ENCODE peak calls at places on chromosomes 2 and 18, in seven cellular contexts. S is GM04503; J is Daoy; G is stimulated activated CD4-positive, alpha-beta T cell treated with anti-CD3 and anti-CD28 coated beads, TNF-alpha, amount 100 ng/mL, for 1 hour; Y is activated CD4-positive, alpha-beta T cell treated with anti-CD3 and anti-CD28 coated beads for 48 hours; N is amygdala; F is stimulated activated naive B cell treated with anti-CD40 and anti-IgM and Interleukin-4, amounts not matched to agents 10 μg/mL and 1 μg/mL and 100 μg/mL, for 72 hours. X is an unnamed sample.

GRCh38 chr2:127608061-127609011 is 37.6 kb upstream of the GPR17 start:
- DNase-seq in Y (no peak), F (no peak), S (no peak), G (no peak), N (no peak), J (no peak), X (no peak)

GRCh38 chr18:5890261-5890605 is 5.1 kb downstream of the TMEM200C start:
- DNase-seq in Y (no peak), N (no peak), F (no peak), G (no peak), J (no peak), S (no peak), X (no peak)

GRCh38 chr2:43005211-43005974 is 213.0 kb upstream of the HAAO start:
- DNase-seq in G (no peak), N (peak; percentile 57), S (no peak), F (no peak), Y (no peak), J (no peak), X (no peak)

GRCh38 chr2:240513544-240514287 is 44.1 kb downstream of the ANKMY1 start:
- DNase-seq in J (peak; percentile 79), N (peak; percentile 13), F (peak; percentile 72), G (peak; percentile 64), S (peak; percentile 40), Y (peak; percentile 89), X (peak; percentile 81)

GRCh38 chr18:48371854-48372598 is 37.2 kb downstream of the ZBTB7C start:
- DNase-seq in Y (no peak), F (no peak), G (no peak), J (no peak), S (no peak), N (no peak), X (no peak)

GRCh38 chr2:6025391-6025790 is 333.2 kb downstream of the SOX11 start:
- DNase-seq in J (no peak), F (no peak), G (no peak), S (no peak), N (no peak), Y (no peak), X (no peak)

GRCh38 chr2:69013837-69014796 is 1.1 kb downstream of the ANTXR1 start:
- DNase-seq in Y (peak; percentile 35), N (no peak), S (no peak), J (no peak), G (no peak), F (no peak), X (no peak)

GRCh38 chr2:188450740-188451480 is 159.2 kb downstream of the GULP1 start:
- DNase-seq in N (no peak), Y (no peak), G (no peak), S (peak; percentile 3), J (no peak), F (no peak), X (no peak)

GRCh38 chr2:226461981-226462380 is 337.6 kb downstream of the IRS1 start:
- DNase-seq in F (no peak), G (no peak), N (no peak), S (no peak), Y (no peak), J (no peak), X (no peak)

GRCh38 chr2:70450641-70451250 is 102.9 kb downstream of the TGFA start:
- DNase-seq in S (no peak), G (no peak), J (no peak), N (no peak), Y (no peak), F (no peak), X (no peak)

GRCh38 chr18:78559584-78559983 is 420.0 kb upstream of the SALL3 start:
- DNase-seq in J (no peak), N (no peak), G (no peak), F (no peak), S (no peak), Y (no peak), X (no peak)

GRCh38 chr2:235864746-235865535 is 303.2 kb downstream of the GBX2 start:
- DNase-seq in S (peak; percentile 3), F (no peak), J (no peak), Y (no peak), N (no peak), G (no peak), X (no peak)

GRCh38 chr2:15359716-15360531 is 201.2 kb downstream of the NBAS start:
- DNase-seq in G (no peak), J (peak; percentile 78), Y (no peak), F (no peak), N (no peak), S (peak; percentile 50), X (no peak)

GRCh38 chr2:54589340-54590215 is 133.5 kb downstream of the SPTBN1 start:
- DNase-seq in S (no peak), Y (no peak), N (no peak), F (no peak), G (no peak), J (peak; percentile 43), X (no peak)

GRCh38 chr2:197356136-197356535 is 45.6 kb upstream of the ANKRD44 start:
- DNase-seq in S (no peak), F (no peak), Y (peak; percentile 22), N (no peak), G (no peak), J (no peak), X (no peak)

GRCh38 chr18:59763541-59764136 is 66.4 kb upstream of the CCBE1 start:
- DNase-seq in N (no peak), G (no peak), J (no peak), F (no peak), S (no peak), Y (no peak), X (no peak)

GRCh38 chr18:50649821-50650220 is 89.9 kb downstream of the MAPK4 start:
- DNase-seq in N (peak; percentile 40), F (no peak), S (no peak), G (no peak), Y (no peak), J (peak; percentile 50), X (no peak)

GRCh38 chr2:206802654-206803514 is 37.5 kb downstream of the FASTKD2 start:
- DNase-seq in N (no peak), S (no peak), J (no peak), F (no peak), Y (no peak), G (no peak), X (no peak)

GRCh38 chr18:11657152-11657551 is 31.9 kb upstream of the GNAL start:
- DNase-seq in G (no peak), N (no peak), S (no peak), F (no peak), J (no peak), Y (no peak), X (no peak)

GRCh38 chr2:162972383-162972782 is 133.8 kb upstream of the KCNH7 start:
- DNase-seq in Y (no peak), S (no peak), J (no peak), F (no peak), G (no peak), N (no peak), X (no peak)

GRCh38 chr2:230758566-230759480 is 46.2 kb downstream of the CAB39 start:
- DNase-seq in Y (no peak), N (no peak), S (peak; percentile 91), J (peak; percentile 21), F (no peak), G (no peak), X (no peak)

GRCh38 chr18:33666915-33667314 is 88.9 kb downstream of the ASXL3 start:
- DNase-seq in G (no peak), N (no peak), Y (no peak), J (no peak), F (no peak), S (no peak), X (no peak)

GRCh38 chr2:45860136-45861106 is 208.9 kb downstream of the PRKCE start:
- DNase-seq in J (peak; percentile 43), S (no peak), N (peak; percentile 49), Y (peak; percentile 19), F (no peak), G (no peak), X (no peak)

GRCh38 chr2:111534816-111535803 is 348.9 kb downstream of the ANAPC1 start:
- DNase-seq in N (no peak), F (no peak), Y (no peak), G (no peak), J (peak; percentile 34), S (peak; percentile 27), X (no peak)

GRCh38 chr2:207067476-207067875 is 98.3 kb downstream of the KLF7 start:
- DNase-seq in Y (no peak), S (no peak), N (no peak), J (peak; percentile 13), G (no peak), F (no peak), X (no peak)

GRCh38 chr2:100285691-100286090 is 36.6 kb downstream of the LONRF2 start:
- DNase-seq in S (peak; percentile 3), G (no peak), J (no peak), F (no peak), Y (no peak), N (no peak), X (no peak)

GRCh38 chr2:160365691-160366367 is 127.8 kb downstream of the RBMS1 start:
- DNase-seq in J (no peak), N (no peak), S (no peak), G (no peak), F (no peak), Y (no peak), X (no peak)

GRCh38 chr2:75810931-75811330 is 100.2 kb upstream of the GCFC2 start:
- DNase-seq in N (no peak), J (no peak), Y (no peak), F (no peak), G (no peak), S (no peak), X (no peak)

GRCh38 chr2:180208841-180209240 is 201.7 kb upstream of the CWC22 start:
- DNase-seq in F (no peak), S (no peak), G (no peak), Y (no peak), N (no peak), J (peak; percentile 11), X (no peak)

GRCh38 chr18:56541790-56542189 is 96.6 kb downstream of the TXNL1 start:
- DNase-seq in S (no peak), J (no peak), G (no peak), F (no peak), N (no peak), Y (no peak), X (no peak)

GRCh38 chr2:8303322-8303832 is 378.5 kb upstream of the ID2 start:
- DNase-seq in N (no peak), S (no peak), Y (peak; percentile 78), F (peak; percentile 85), J (no peak), G (peak; percentile 31), X (peak; percentile 76)

GRCh38 chr2:35986871-35987270 is 368.7 kb upstream of the CRIM1 start:
- DNase-seq in J (no peak), S (no peak), G (no peak), Y (no peak), F (no peak), N (no peak), X (no peak)

GRCh38 chr18:79588131-79588635 is 91.4 kb upstream of the CTDP1 start:
- DNase-seq in J (no peak), F (no peak), G (no peak), S (no peak), Y (no peak), N (no peak), X (no peak)

GRCh38 chr18:56258178-56258577 is 380.2 kb downstream of the TXNL1 start:
- DNase-seq in G (no peak), S (no peak), F (no peak), Y (no peak), J (no peak), N (no peak), X (no peak)

GRCh38 chr2:219611866-219612604 is 14.4 kb downstream of the STK11IP start:
- DNase-seq in N (no peak), Y (no peak), F (no peak), G (no peak), S (no peak), J (no peak), X (no peak)

GRCh38 chr2:10448646-10449480 is 736 bp upstream of the ODC1 start:
- DNase-seq in Y (peak; percentile 95), F (peak; percentile 90), G (peak; percentile 86), S (no peak), J (no peak), N (peak; percentile 89), X (peak; percentile 91)

X was measured in central memory CD8-positive, alpha-beta T cell.